ENCODE peak calls at places on chromosomes 3 and 15, in seven cellular contexts. P is IMR-90, S is AG04449, T is cardiac muscle cell, Z is HL-60, H is heart left ventricle, B is brain microvascular endothelial cell. G is an unnamed sample.

GRCh38 chr3:180990494-180990893 is 958 bp upstream of the DNAJC19 start:
- DNase-seq in P (no peak), S (no peak), T (no peak), Z (no peak), H (no peak), B (no peak), G (no peak)

GRCh38 chr15:93929375-93930094 is 301.8 kb upstream of the MCTP2 start:
- DNase-seq in P (peak), S (peak), T (peak), Z (no peak), H (no peak), B (peak), G (no peak)

GRCh38 chr3:168267179-168267578 is 171.5 kb upstream of the GOLIM4 start:
- DNase-seq in P (no peak), S (no peak), T (no peak), Z (no peak), H (no peak), B (no peak), G (no peak)

GRCh38 chr3:36489106-36489505 is 108.8 kb downstream of the STAC start:
- DNase-seq in P (no peak), S (no peak), T (no peak), Z (no peak), H (no peak), B (no peak), G (peak)

GRCh38 chr3:133926736-133927542 is 31.3 kb upstream of the RAB6B start:
- DNase-seq in P (no peak), S (no peak), T (no peak), Z (no peak), H (no peak), B (no peak), G (no peak)

GRCh38 chr15:99430881-99431401 is 134.8 kb upstream of the MEF2A start:
- DNase-seq in P (no peak), S (no peak), T (no peak), Z (no peak), H (peak), B (no peak), G (no peak)

GRCh38 chr3:31166249-31166885 is 271.9 kb upstream of the GADL1 start:
- DNase-seq in P (peak), S (peak), T (peak), Z (no peak), H (no peak), B (peak), G (peak)

GRCh38 chr15:44435893-44436667 is 8.7 kb downstream of the CTDSPL2 start:
- DNase-seq in P (peak), S (no peak), T (no peak), Z (no peak), H (no peak), B (no peak), G (no peak)

GRCh38 chr3:192409203-192409837 is 318.0 kb downstream of the FGF12 start:
- DNase-seq in P (no peak), S (no peak), T (peak), Z (no peak), H (peak), B (no peak), G (no peak)

GRCh38 chr15:40693904-40694705 is 869 bp upstream of the RAD51 start:
- DNase-seq in P (no peak), S (no peak), T (peak), Z (peak), H (no peak), B (no peak), G (no peak)

GRCh38 chr3:151318946-151319345 is 2.3 kb upstream of the GPR87 start:
- DNase-seq in P (no peak), S (no peak), T (no peak), Z (peak), H (no peak), B (no peak), G (no peak)

GRCh38 chr3:184783309-184783708 is 28.7 kb upstream of the VPS8 start:
- DNase-seq in P (peak), S (no peak), T (no peak), Z (no peak), H (no peak), B (no peak), G (no peak)

GRCh38 chr3:50215529-50215928 is 10.5 kb downstream of the SLC38A3 start:
- DNase-seq in P (no peak), S (no peak), T (no peak), Z (no peak), H (no peak), B (no peak), G (no peak)

GRCh38 chr3:17500618-17501017 is 241.8 kb downstream of the TBC1D5 start:
- DNase-seq in P (peak), S (no peak), T (no peak), Z (no peak), H (no peak), B (no peak), G (no peak)

GRCh38 chr3:56917337-56917697 is 115.6 kb upstream of the ARHGEF3 start:
- DNase-seq in P (no peak), S (no peak), T (no peak), Z (no peak), H (no peak), B (no peak), G (no peak)

GRCh38 chr3:56914646-56915045 is 112.9 kb upstream of the ARHGEF3 start:
- DNase-seq in P (no peak), S (no peak), T (no peak), Z (no peak), H (no peak), B (no peak), G (no peak)

GRCh38 chr3:56915969-56916586 is 114.3 kb upstream of the ARHGEF3 start:
- DNase-seq in P (no peak), S (no peak), T (no peak), Z (peak), H (no peak), B (no peak), G (no peak)

GRCh38 chr3:56917740-56918568 is 116.2 kb upstream of the ARHGEF3 start:
- DNase-seq in P (no peak), S (no peak), T (no peak), Z (no peak), H (no peak), B (no peak), G (no peak)

DNA sequence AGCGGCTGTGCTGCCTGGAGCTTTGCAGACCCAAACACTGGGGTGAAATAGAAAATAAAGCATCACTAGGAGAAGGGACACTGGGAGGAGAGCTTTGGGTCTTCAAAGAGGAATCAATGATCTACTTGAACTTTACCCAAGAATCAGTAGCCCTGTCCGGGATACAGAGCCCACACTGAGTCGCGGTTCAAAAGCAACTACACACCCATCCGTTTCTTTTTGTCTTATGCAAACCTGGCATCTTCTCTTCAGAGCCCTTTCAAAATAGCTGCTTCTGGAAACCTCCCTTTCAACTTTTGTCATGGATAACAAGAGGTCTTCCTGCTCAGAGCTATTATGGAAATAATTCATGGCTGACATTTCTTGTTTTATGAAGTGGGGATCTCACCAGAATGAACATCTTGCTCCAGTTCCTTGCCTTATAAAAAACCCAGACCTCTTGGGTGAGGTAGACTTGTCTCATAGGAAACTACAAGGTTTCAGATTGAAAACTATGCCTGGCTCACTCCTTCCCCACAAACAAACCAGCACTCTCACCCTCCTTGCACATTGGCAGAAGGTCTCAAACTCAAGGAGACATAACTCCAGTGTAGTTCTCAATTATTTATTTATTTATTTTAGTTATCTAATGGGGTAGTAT is 115.1 kb upstream of the ARHGEF3 start:
- DNase-seq in P (no peak), S (no peak), T (no peak), Z (no peak), H (no peak), B (no peak), G (no peak)
- H3K4me3 ChIP-seq in P (no peak), S (no peak), T (no peak), Z (no peak), H (peak), B (no peak), G (no peak)

GRCh38 chr15:31390777-31391486 is 64.3 kb downstream of the KLF13 start:
- DNase-seq in P (no peak), S (no peak), T (no peak), Z (no peak), H (no peak), B (no peak), G (no peak)

GRCh38 chr15:31392761-31393401 is 66.2 kb downstream of the KLF13 start:
- DNase-seq in P (no peak), S (no peak), T (peak), Z (no peak), H (peak), B (no peak), G (no peak)

GRCh38 chr15:31393441-31394091 is 66.9 kb downstream of the KLF13 start:
- DNase-seq in P (no peak), S (no peak), T (no peak), Z (peak), H (no peak), B (no peak), G (no peak)

GRCh38 chr15:31390029-31390428 is 63.4 kb downstream of the KLF13 start:
- DNase-seq in P (no peak), S (no peak), T (no peak), Z (no peak), H (no peak), B (no peak), G (no peak)

DNA sequence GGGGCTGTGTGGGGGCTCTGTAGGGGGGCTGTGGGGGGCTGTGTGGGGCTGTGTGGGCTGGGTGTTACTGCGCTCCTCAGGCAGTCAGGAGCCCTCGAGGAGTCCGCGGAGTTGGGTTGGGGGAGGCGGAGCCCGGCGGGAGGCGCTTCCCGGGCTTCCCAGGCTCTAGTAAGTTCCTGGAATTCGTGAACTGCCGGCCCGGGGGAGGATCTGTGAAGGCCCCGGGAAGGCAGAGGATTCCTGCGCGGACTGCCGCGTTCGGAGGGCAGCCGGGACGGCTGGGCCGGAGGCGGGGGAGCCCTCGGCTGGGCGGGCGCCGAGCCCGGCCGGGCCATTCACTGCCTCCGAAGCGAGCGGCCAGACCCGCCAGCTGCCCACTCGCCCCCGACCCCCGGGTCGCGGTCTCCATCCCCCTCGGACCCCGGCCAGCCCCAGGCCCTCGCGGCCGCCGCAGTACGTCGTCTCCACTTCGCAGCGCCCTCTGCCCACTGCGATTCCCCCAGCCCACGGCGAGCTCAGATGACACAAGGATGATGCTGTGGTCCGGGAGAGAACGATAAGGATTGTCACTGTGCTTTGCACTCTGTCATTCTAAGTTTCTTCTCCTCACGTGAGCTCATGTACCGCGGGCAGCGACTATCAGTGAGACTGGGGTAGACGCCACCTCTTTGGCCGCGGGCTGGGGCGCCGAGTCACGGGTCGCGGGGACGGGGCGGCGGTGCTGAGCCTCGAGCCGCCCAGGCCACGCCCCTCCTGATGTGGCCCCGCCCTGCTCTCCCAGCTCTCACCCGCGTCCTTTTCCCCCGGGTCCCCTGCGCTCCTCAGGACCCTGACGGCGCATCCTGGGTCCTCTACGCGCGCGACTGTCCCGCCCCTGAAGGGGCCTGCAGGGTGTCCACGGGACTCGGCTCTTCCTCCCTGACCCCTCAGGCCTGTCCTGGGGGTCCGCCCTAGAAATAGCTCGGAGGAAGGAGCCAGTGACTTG is 65.3 kb downstream of the KLF13 start:
- DNase-seq in P (peak), S (no peak), T (peak), Z (peak), H (peak), B (no peak), G (no peak)
- H3K4me3 ChIP-seq in P (peak), S (peak), T (peak), Z (peak), H (peak), B (peak), G (peak)

GRCh38 chr3:129003578-129004112 is 2.5 kb downstream of the EFCC1 start:
- DNase-seq in P (no peak), S (no peak), T (no peak), Z (peak), H (peak), B (no peak), G (no peak)
- H3K4me3 ChIP-seq in P (no peak), S (no peak), T (no peak), Z (no peak), H (peak), B (no peak), G (no peak)

GRCh38 chr3:190044142-190044541 is 76.6 kb downstream of the P3H2 start:
- DNase-seq in P (peak), S (no peak), T (no peak), Z (no peak), H (no peak), B (no peak), G (peak)

GRCh38 chr3:190048831-190049541 is 71.7 kb downstream of the P3H2 start:
- DNase-seq in P (peak), S (no peak), T (peak), Z (no peak), H (no peak), B (peak), G (no peak)

GRCh38 chr3:190040145-190040544 is 80.6 kb downstream of the P3H2 start:
- DNase-seq in P (no peak), S (no peak), T (no peak), Z (no peak), H (no peak), B (no peak), G (no peak)

GRCh38 chr3:190041333-190042041 is 79.2 kb downstream of the P3H2 start:
- DNase-seq in P (peak), S (no peak), T (no peak), Z (no peak), H (no peak), B (no peak), G (no peak)

DNA sequence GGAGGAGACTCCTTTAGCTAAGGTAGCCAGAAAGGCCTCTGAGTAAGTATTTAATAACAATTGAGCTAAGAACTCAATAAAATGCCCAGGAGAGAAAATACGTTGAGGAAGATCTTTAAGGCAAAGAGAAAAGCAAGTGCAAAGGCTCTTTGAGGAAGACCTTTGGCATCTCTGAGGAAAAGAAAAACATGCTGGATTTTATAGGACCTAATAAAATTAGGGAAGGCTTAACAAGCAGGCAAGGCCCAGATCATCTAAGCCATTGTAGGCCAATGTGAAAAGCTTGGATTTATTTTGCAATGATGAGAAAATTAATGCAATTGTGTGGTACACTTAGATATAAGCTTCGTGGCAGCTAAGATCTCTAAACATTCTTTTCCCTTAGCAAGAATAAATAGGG is 75.7 kb downstream of the P3H2 start:
- DNase-seq in P (no peak), S (no peak), T (no peak), Z (no peak), H (no peak), B (no peak), G (no peak)
- H3K4me3 ChIP-seq in P (no peak), S (no peak), T (no peak), Z (no peak), H (no peak), B (no peak), G (no peak)

DNA sequence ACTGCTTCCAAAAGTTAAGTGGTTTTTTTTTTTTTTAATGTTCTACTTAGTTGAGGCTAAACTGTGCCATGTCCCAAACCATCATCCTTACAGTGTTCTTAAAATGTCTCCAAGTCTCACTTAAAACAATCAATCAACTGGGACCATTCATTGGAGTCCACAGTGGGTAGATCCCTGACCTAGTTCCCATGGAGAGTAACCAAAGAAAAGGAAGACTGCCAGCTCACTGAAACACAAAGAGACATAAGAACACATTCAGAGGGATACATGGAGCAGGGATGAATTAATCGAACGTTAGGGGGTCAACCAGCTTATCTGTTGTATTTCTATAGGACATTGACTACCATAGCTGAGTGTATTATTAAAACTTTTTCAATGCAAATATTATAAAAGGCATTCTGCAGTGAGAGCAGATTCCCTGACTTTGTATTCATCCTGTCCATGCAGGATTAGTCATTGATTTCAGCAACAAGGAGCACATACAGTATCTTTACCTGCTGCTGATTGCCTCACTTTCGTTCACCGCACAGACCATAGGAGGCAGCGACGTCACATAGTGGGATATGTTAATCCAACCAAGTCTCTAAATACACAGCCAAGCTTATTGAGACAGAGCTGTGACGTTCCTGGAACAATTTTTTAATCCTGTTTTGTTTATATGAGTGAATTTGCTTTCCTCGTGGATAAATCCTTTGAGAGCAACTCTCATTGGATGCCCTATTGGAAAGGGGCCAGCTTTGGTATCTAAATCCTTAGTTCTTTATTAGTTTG is 365.0 kb upstream of the RBMS3 start:
- DNase-seq in P (peak), S (no peak), T (peak), Z (peak), H (no peak), B (peak), G (no peak)
- H3K4me3 ChIP-seq in P (no peak), S (no peak), T (no peak), Z (no peak), H (peak), B (peak), G (no peak)

GRCh38 chr3:104909188-104909587 is 457.5 kb upstream of the ALCAM start:
- DNase-seq in P (peak), S (peak), T (peak), Z (no peak), H (no peak), B (peak), G (peak)
- H3K4me3 ChIP-seq in P (no peak), S (no peak), T (no peak), Z (no peak), H (no peak), B (no peak), G (no peak)

G was measured in epithelial cell of proximal tubule.